ENCODE peak calls at places on chromosomes 11 and 22, in seven cellular contexts. B, N, P, I, O, M and L are unnamed samples.

GRCh38 chr11:47004595-47005033 is 68.1 kb downstream of the CSTPP1 start:
- DNase-seq in I (peak), N (peak), B (peak), P (peak), O (peak), M (peak), L (peak)

GRCh38 chr11:114314096-114314495 is 17.9 kb downstream of the NNMT start:
- DNase-seq in I (no peak), N (no peak), M (no peak), P (no peak), B (no peak), O (no peak), L (no peak)

GRCh38 chr11:2509481-2510001 is 64.7 kb downstream of the KCNQ1 start:
- DNase-seq in B (no peak), P (no peak), I (no peak), N (no peak), M (no peak), O (no peak), L (no peak)

GRCh38 chr11:8229299-8230177 is 34.1 kb downstream of the LMO1 start:
- DNase-seq in M (no peak), I (no peak), B (no peak), O (no peak), N (no peak), P (no peak), L (peak)

GRCh38 chr11:103644676-103645075 is 391.8 kb upstream of the DDI1 start:
- DNase-seq in I (no peak), B (no peak), O (no peak), M (no peak), P (no peak), N (no peak), L (no peak)

GRCh38 chr11:101034076-101034475 is 95.5 kb downstream of the PGR start:
- DNase-seq in M (peak), O (no peak), N (no peak), I (no peak), P (no peak), B (no peak), L (no peak)

GRCh38 chr11:82750643-82751139 is 17.0 kb upstream of the FAM181B start:
- DNase-seq in P (no peak), M (no peak), B (no peak), O (peak), N (no peak), I (no peak), L (no peak)

GRCh38 chr11:34105957-34106504 is 602 bp downstream of the NAT10 start:
- DNase-seq in B (no peak), N (peak), P (peak), M (no peak), I (no peak), O (no peak), L (no peak)

GRCh38 chr11:133952199-133953190 is 4.3 kb downstream of the IGSF9B start:
- DNase-seq in B (no peak), P (no peak), M (no peak), N (no peak), O (no peak), I (no peak), L (no peak)

GRCh38 chr22:50612715-50613221 is 12.2 kb downstream of the MAPK8IP2 start:
- DNase-seq in M (no peak), B (no peak), N (no peak), O (no peak), I (no peak), P (no peak), L (peak)

GRCh38 chr11:23252426-23252825 is 392.2 kb upstream of the CCDC179 start:
- DNase-seq in B (no peak), N (no peak), P (no peak), M (no peak), I (no peak), O (no peak), L (no peak)

GRCh38 chr11:69576069-69576782 is 64.7 kb upstream of the CCND1 start:
- DNase-seq in N (no peak), P (no peak), I (no peak), M (no peak), O (no peak), B (no peak), L (no peak)

GRCh38 chr11:60130496-60130895 is 42.0 kb downstream of the MS4A2 start:
- DNase-seq in B (peak), P (no peak), I (no peak), M (no peak), N (peak), O (no peak), L (peak)

GRCh38 chr11:87820026-87820425 is 355.2 kb downstream of the RAB38 start:
- DNase-seq in N (no peak), O (no peak), P (no peak), I (no peak), M (no peak), B (no peak), L (no peak)

GRCh38 chr11:101061606-101062005 is 68.0 kb downstream of the PGR start:
- DNase-seq in M (no peak), O (no peak), P (peak), I (no peak), N (peak), B (no peak), L (no peak)

GRCh38 chr22:46074771-46075551 is 75.4 kb upstream of the PPARA start:
- DNase-seq in B (peak), I (no peak), O (peak), N (no peak), M (peak), P (no peak), L (no peak)

GRCh38 chr22:32631507-32632245 is 157.1 kb downstream of the FBXO7 start:
- DNase-seq in N (no peak), M (no peak), B (no peak), I (no peak), O (no peak), P (no peak), L (no peak)

GRCh38 chr22:47228767-47229166 is 466.3 kb downstream of the TBC1D22A start:
- DNase-seq in O (no peak), N (no peak), M (no peak), I (no peak), P (no peak), B (no peak), L (no peak)

DNA sequence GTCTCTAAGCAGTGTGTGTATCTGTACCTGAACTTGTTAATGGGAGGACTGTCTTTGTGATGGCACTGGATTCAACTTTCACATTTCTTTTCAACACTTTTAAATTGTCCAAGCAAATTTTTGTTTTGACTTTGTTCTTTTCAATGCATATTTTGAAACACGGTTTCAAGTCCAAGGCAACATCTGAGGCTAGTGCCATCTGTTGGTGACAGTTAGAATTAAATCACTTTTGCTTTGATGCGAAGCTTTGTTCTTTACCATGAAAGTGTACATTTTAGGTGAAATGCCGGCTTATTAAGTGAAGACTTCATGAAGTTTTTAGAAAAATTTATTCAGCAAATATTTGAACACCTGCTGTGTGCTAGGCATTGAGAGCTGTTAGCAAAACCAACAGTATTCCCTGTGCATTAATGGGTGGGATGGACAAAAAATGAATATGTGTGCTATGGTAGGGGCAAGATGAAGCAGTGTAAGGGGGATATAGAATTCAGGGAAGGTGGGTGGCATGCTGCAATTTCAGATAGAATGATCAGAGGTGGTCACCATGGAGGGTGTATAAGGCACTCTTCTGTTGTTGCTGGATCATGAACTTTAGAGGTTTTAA is 70.2 kb downstream of the DDX10 start:
- DNase-seq in N (peak), M (no peak), I (no peak), B (no peak), O (peak), P (peak), L (peak)
- TF ChIP-seq CTCF in N (peak), M (peak), I (peak), B (no peak), O (peak), P (peak), L (no peak)

GRCh38 chr11:29816359-29816758 is 200.5 kb downstream of the KCNA4 start:
- DNase-seq in M (no peak), P (no peak), I (no peak), O (no peak), N (no peak), B (no peak), L (no peak)
- TF ChIP-seq CTCF in M (no peak), P (no peak), I (no peak), O (no peak), N (no peak), B (no peak), L (no peak)

GRCh38 chr11:64924910-64925284 is 408 bp downstream of the PPP2R5B start:
- DNase-seq in M (no peak), I (no peak), P (no peak), O (peak), B (no peak), N (no peak), L (no peak)
- TF ChIP-seq CTCF in M (no peak), I (no peak), P (no peak), O (no peak), B (no peak), N (no peak), L (no peak)

GRCh38 chr22:28801845-28802594 is 1.7 kb upstream of the XBP1 start:
- DNase-seq in M (no peak), B (peak), O (peak), P (no peak), N (no peak), I (no peak), L (no peak)

GRCh38 chr22:28800308-28801041 is at the start of gene XBP1:
- DNase-seq in B (peak), O (peak), N (peak), I (peak), M (peak), P (peak), L (peak)

GRCh38 chr22:28799834-28800307 is 498 bp downstream of the XBP1 start:
- DNase-seq in I (no peak), O (peak), N (peak), P (peak), M (peak), B (peak), L (peak)

GRCh38 chr22:28799125-28799833 is 1.1 kb downstream of the XBP1 start:
- DNase-seq in I (peak), M (peak), P (peak), B (peak), N (peak), O (peak), L (peak)

GRCh38 chr22:28802595-28803087 is 2.3 kb upstream of the XBP1 start:
- DNase-seq in B (no peak), O (no peak), M (no peak), P (no peak), I (no peak), N (no peak), L (no peak)
- TF ChIP-seq CTCF in B (no peak), O (no peak), M (no peak), P (no peak), I (peak), N (peak), L (no peak)

GRCh38 chr22:41963453-41964105 is 5.7 kb upstream of the SEPTIN3 start:
- DNase-seq in M (no peak), I (no peak), P (peak), B (no peak), O (no peak), N (no peak), L (no peak)

GRCh38 chr22:41952713-41953112 is 763 bp downstream of the SMIM45 start:
- DNase-seq in M (no peak), O (peak), P (no peak), N (no peak), B (no peak), I (no peak), L (no peak)

GRCh38 chr22:41957941-41958556 is 6.1 kb downstream of the SMIM45 start:
- DNase-seq in I (no peak), P (no peak), M (no peak), N (no peak), B (no peak), O (no peak), L (no peak)
- TF ChIP-seq CTCF in I (no peak), P (no peak), M (no peak), N (no peak), B (no peak), O (no peak), L (no peak)